ENCODE peak calls at places on chromosome 5, in nine cellular contexts. One of them, this sample, is unnamed.

GRCh38 chr5:152689275-152689711 is 284.2 kb upstream of the NMUR2 start:
- DNase-seq in thoracic aorta: no peak
- DNase-seq in cardiac fibroblast: no peak
- DNase-seq in brain microvascular endothelial cell: no peak
- DNase-seq in adrenal gland: no peak
- DNase-seq in hepatocyte: no peak
- DNase-seq in fibroblast of mammary gland: no peak
- DNase-seq in IMR-90: no peak
- DNase-seq in colonic mucosa: no peak
- DNase-seq in this sample: no peak

GRCh38 chr5:83145882-83146331 is 68.6 kb downstream of the XRCC4 start:
- DNase-seq in colonic mucosa: no peak
- DNase-seq in thoracic aorta: no peak
- DNase-seq in fibroblast of mammary gland: peak
- DNase-seq in IMR-90: peak
- DNase-seq in adrenal gland: no peak
- DNase-seq in brain microvascular endothelial cell: no peak
- DNase-seq in hepatocyte: no peak
- DNase-seq in cardiac fibroblast: no peak
- DNase-seq in this sample: peak

GRCh38 chr5:79853676-79854418 is 137.2 kb downstream of the MTX3 start:
- DNase-seq in hepatocyte: no peak
- DNase-seq in cardiac fibroblast: no peak
- DNase-seq in brain microvascular endothelial cell: no peak
- DNase-seq in adrenal gland: no peak
- DNase-seq in thoracic aorta: no peak
- DNase-seq in colonic mucosa: no peak
- DNase-seq in fibroblast of mammary gland: peak
- DNase-seq in IMR-90: peak
- DNase-seq in this sample: no peak

GRCh38 chr5:82348749-82349148 is 70.6 kb upstream of the RPS23 start:
- DNase-seq in hepatocyte: no peak
- DNase-seq in colonic mucosa: no peak
- DNase-seq in cardiac fibroblast: peak
- DNase-seq in thoracic aorta: no peak
- DNase-seq in fibroblast of mammary gland: peak
- DNase-seq in adrenal gland: no peak
- DNase-seq in brain microvascular endothelial cell: no peak
- DNase-seq in IMR-90: no peak
- DNase-seq in this sample: no peak

GRCh38 chr5:78903936-78904335 is 81.2 kb downstream of the ARSB start:
- DNase-seq in cardiac fibroblast: peak
- DNase-seq in brain microvascular endothelial cell: no peak
- DNase-seq in fibroblast of mammary gland: peak
- DNase-seq in hepatocyte: no peak
- DNase-seq in adrenal gland: no peak
- DNase-seq in thoracic aorta: no peak
- DNase-seq in colonic mucosa: no peak
- DNase-seq in IMR-90: peak
- DNase-seq in this sample: no peak

GRCh38 chr5:54889826-54890225 is 95.6 kb downstream of the ESM1 start:
- DNase-seq in fibroblast of mammary gland: peak
- DNase-seq in thoracic aorta: no peak
- DNase-seq in IMR-90: peak
- DNase-seq in brain microvascular endothelial cell: peak
- DNase-seq in colonic mucosa: no peak
- DNase-seq in cardiac fibroblast: peak
- DNase-seq in adrenal gland: no peak
- DNase-seq in hepatocyte: no peak
- DNase-seq in this sample: peak

GRCh38 chr5:78586251-78586650 is 62.3 kb downstream of the LHFPL2 start:
- DNase-seq in thoracic aorta: no peak
- DNase-seq in colonic mucosa: no peak
- DNase-seq in fibroblast of mammary gland: peak
- DNase-seq in IMR-90: peak
- DNase-seq in brain microvascular endothelial cell: peak
- DNase-seq in hepatocyte: peak
- DNase-seq in adrenal gland: no peak
- DNase-seq in cardiac fibroblast: peak
- DNase-seq in this sample: peak

GRCh38 chr5:79284852-79285251 is 48.9 kb downstream of the JMY start:
- DNase-seq in colonic mucosa: no peak
- DNase-seq in thoracic aorta: no peak
- DNase-seq in adrenal gland: no peak
- DNase-seq in brain microvascular endothelial cell: no peak
- DNase-seq in hepatocyte: no peak
- DNase-seq in IMR-90: peak
- DNase-seq in cardiac fibroblast: peak
- DNase-seq in fibroblast of mammary gland: peak
- DNase-seq in this sample: peak

GRCh38 chr5:112878760-112879159 is 17.7 kb downstream of the SRP19 start:
- DNase-seq in cardiac fibroblast: peak
- DNase-seq in thoracic aorta: no peak
- DNase-seq in hepatocyte: peak
- DNase-seq in adrenal gland: no peak
- DNase-seq in colonic mucosa: no peak
- DNase-seq in brain microvascular endothelial cell: no peak
- DNase-seq in IMR-90: peak
- DNase-seq in fibroblast of mammary gland: no peak
- DNase-seq in this sample: peak

GRCh38 chr5:159510282-159510681 is 180.0 kb upstream of the IL12B start:
- DNase-seq in IMR-90: peak
- DNase-seq in brain microvascular endothelial cell: peak
- DNase-seq in hepatocyte: peak
- DNase-seq in colonic mucosa: peak
- DNase-seq in thoracic aorta: no peak
- DNase-seq in cardiac fibroblast: no peak
- DNase-seq in fibroblast of mammary gland: peak
- DNase-seq in adrenal gland: no peak
- DNase-seq in this sample: peak

GRCh38 chr5:106241409-106241808 is 1429.3 kb downstream of the EFNA5 start:
- DNase-seq in IMR-90: no peak
- DNase-seq in brain microvascular endothelial cell: no peak
- DNase-seq in fibroblast of mammary gland: no peak
- DNase-seq in cardiac fibroblast: peak
- DNase-seq in colonic mucosa: no peak
- DNase-seq in hepatocyte: peak
- DNase-seq in adrenal gland: no peak
- DNase-seq in thoracic aorta: no peak
- DNase-seq in this sample: peak

GRCh38 chr5:44952376-44952775 is 143.6 kb downstream of the MRPS30 start:
- DNase-seq in hepatocyte: peak
- DNase-seq in colonic mucosa: no peak
- DNase-seq in IMR-90: peak
- DNase-seq in adrenal gland: no peak
- DNase-seq in thoracic aorta: no peak
- DNase-seq in cardiac fibroblast: peak
- DNase-seq in brain microvascular endothelial cell: peak
- DNase-seq in fibroblast of mammary gland: peak
- DNase-seq in this sample: peak

GRCh38 chr5:34040411-34040810 is 2.6 kb downstream of the C1QTNF3 start:
- DNase-seq in fibroblast of mammary gland: no peak
- DNase-seq in brain microvascular endothelial cell: no peak
- DNase-seq in adrenal gland: no peak
- DNase-seq in IMR-90: peak
- DNase-seq in hepatocyte: no peak
- DNase-seq in thoracic aorta: no peak
- DNase-seq in colonic mucosa: no peak
- DNase-seq in cardiac fibroblast: no peak
- DNase-seq in this sample: no peak

GRCh38 chr5:128782446-128782845 is 182.8 kb upstream of the SLC27A6 start:
- DNase-seq in IMR-90: peak
- DNase-seq in hepatocyte: no peak
- DNase-seq in fibroblast of mammary gland: peak
- DNase-seq in adrenal gland: peak
- DNase-seq in colonic mucosa: peak
- DNase-seq in thoracic aorta: peak
- DNase-seq in cardiac fibroblast: peak
- DNase-seq in brain microvascular endothelial cell: peak
- DNase-seq in this sample: peak

DNA sequence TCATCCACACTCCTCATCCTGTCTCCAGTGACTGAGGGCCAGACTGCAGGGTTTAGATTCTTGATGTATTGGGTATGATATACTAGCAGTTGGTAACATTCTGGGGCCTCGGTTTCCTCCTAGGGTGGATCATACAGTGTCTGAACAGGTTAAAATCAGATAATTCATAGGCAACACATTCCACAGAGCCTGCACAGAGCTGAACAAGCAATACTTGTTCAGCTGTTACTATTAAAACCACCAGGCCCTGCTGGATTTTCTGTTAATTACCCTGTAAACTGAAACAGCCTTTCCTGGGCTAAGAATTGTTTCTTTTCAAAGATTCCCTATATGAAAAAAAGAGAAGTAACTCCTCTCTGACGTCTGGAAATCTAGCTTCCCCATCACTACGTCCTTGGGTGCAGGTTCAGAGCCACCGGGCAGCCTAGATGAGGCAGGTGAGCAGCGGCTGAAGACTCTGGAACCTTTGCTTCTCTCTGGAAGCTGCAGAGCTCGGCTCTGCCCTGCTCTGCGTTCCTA is 1313.5 kb upstream of the WWC1 start:
- DNase-seq in brain microvascular endothelial cell: no peak
- DNase-seq in adrenal gland: no peak
- DNase-seq in colonic mucosa: no peak
- DNase-seq in fibroblast of mammary gland: no peak
- DNase-seq in thoracic aorta: no peak
- DNase-seq in hepatocyte: no peak
- DNase-seq in IMR-90: no peak
- DNase-seq in cardiac fibroblast: no peak
- DNase-seq in this sample: no peak
- H3K4me3 ChIP-seq in brain microvascular endothelial cell: peak
- H3K4me3 ChIP-seq in adrenal gland: no peak
- H3K4me3 ChIP-seq in colonic mucosa: peak
- H3K4me3 ChIP-seq in fibroblast of mammary gland: peak
- H3K4me3 ChIP-seq in thoracic aorta: peak
- H3K4me3 ChIP-seq in hepatocyte: peak
- H3K4me3 ChIP-seq in IMR-90: no peak
- H3K4me3 ChIP-seq in cardiac fibroblast: no peak
- H3K4me3 ChIP-seq in this sample: no peak

GRCh38 chr5:142918959-142919635 is 148.9 kb downstream of the ARHGAP26 start:
- DNase-seq in IMR-90: no peak
- DNase-seq in cardiac fibroblast: no peak
- DNase-seq in brain microvascular endothelial cell: no peak
- DNase-seq in hepatocyte: no peak
- DNase-seq in adrenal gland: no peak
- DNase-seq in thoracic aorta: no peak
- DNase-seq in fibroblast of mammary gland: no peak
- DNase-seq in colonic mucosa: no peak
- DNase-seq in this sample: no peak

GRCh38 chr5:142915038-142915437 is 144.9 kb downstream of the ARHGAP26 start:
- DNase-seq in hepatocyte: no peak
- DNase-seq in colonic mucosa: no peak
- DNase-seq in thoracic aorta: no peak
- DNase-seq in brain microvascular endothelial cell: no peak
- DNase-seq in IMR-90: no peak
- DNase-seq in fibroblast of mammary gland: no peak
- DNase-seq in cardiac fibroblast: no peak
- DNase-seq in adrenal gland: no peak
- DNase-seq in this sample: no peak

GRCh38 chr5:142911775-142912174 is 141.6 kb downstream of the ARHGAP26 start:
- DNase-seq in thoracic aorta: no peak
- DNase-seq in hepatocyte: no peak
- DNase-seq in IMR-90: no peak
- DNase-seq in colonic mucosa: no peak
- DNase-seq in adrenal gland: no peak
- DNase-seq in brain microvascular endothelial cell: no peak
- DNase-seq in cardiac fibroblast: no peak
- DNase-seq in fibroblast of mammary gland: no peak
- DNase-seq in this sample: no peak

GRCh38 chr5:142913728-142914338 is 143.7 kb downstream of the ARHGAP26 start:
- DNase-seq in thoracic aorta: no peak
- DNase-seq in cardiac fibroblast: no peak
- DNase-seq in adrenal gland: no peak
- DNase-seq in colonic mucosa: no peak
- DNase-seq in hepatocyte: no peak
- DNase-seq in IMR-90: no peak
- DNase-seq in brain microvascular endothelial cell: no peak
- DNase-seq in fibroblast of mammary gland: no peak
- DNase-seq in this sample: no peak

GRCh38 chr5:142915840-142916424 is 145.8 kb downstream of the ARHGAP26 start:
- DNase-seq in hepatocyte: peak
- DNase-seq in IMR-90: peak
- DNase-seq in brain microvascular endothelial cell: no peak
- DNase-seq in cardiac fibroblast: peak
- DNase-seq in thoracic aorta: no peak
- DNase-seq in fibroblast of mammary gland: peak
- DNase-seq in adrenal gland: no peak
- DNase-seq in colonic mucosa: peak
- DNase-seq in this sample: peak
- TF ChIP-seq CTCF in hepatocyte: peak
- TF ChIP-seq CTCF in IMR-90: peak
- TF ChIP-seq CTCF in brain microvascular endothelial cell: peak
- TF ChIP-seq CTCF in cardiac fibroblast: peak
- TF ChIP-seq CTCF in thoracic aorta: no peak
- TF ChIP-seq CTCF in fibroblast of mammary gland: peak
- TF ChIP-seq CTCF in adrenal gland: peak
- TF ChIP-seq CTCF in colonic mucosa: peak
- TF ChIP-seq CTCF in this sample: peak

DNA sequence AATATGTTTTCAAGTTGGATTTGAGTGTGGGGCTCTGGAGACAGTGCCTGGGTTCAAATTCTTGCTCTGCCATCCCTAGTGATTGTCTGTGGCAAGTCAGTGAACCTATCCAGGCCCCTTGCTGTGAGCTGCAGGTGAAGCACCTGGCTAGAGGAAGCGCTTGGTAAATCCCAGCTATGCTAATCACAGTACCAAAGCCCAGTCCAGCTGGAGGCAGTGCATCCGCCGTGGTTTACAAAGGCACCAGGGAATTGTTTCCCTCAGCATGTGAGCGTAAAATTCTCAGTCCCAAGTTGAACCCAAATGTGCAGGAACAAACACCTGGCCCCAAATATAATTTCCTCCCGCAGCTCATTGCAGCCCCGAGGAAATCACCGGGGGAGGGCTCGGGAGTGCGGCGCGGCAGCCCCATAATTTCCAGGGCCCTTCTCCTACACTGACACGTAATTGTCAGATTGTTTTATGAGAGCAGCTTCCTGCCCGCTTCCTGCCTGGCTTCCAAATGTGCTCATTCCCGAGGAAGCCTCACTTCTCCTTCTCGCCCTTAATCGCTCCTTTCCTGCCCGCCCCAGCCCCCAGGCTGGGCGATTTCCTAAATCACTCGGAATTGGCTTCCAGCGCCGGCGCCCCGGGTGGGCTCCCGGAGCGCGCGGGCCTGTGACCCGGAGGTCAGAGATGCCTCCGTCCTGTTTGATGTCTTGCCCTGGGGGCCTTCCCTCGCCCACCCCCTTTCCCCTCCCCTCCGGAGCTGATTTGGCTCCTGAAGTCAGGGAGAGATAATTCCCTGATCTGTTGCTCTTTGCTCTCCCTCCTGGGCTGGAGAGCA is 134.4 kb downstream of the FGF1 start:
- DNase-seq in adrenal gland: no peak
- DNase-seq in brain microvascular endothelial cell: no peak
- DNase-seq in thoracic aorta: no peak
- DNase-seq in hepatocyte: peak
- DNase-seq in colonic mucosa: no peak
- DNase-seq in cardiac fibroblast: peak
- DNase-seq in fibroblast of mammary gland: peak
- DNase-seq in IMR-90: peak
- DNase-seq in this sample: peak
- H3K4me3 ChIP-seq in adrenal gland: no peak
- H3K4me3 ChIP-seq in brain microvascular endothelial cell: peak
- H3K4me3 ChIP-seq in thoracic aorta: peak
- H3K4me3 ChIP-seq in hepatocyte: no peak
- H3K4me3 ChIP-seq in colonic mucosa: no peak
- H3K4me3 ChIP-seq in cardiac fibroblast: peak
- H3K4me3 ChIP-seq in fibroblast of mammary gland: peak
- H3K4me3 ChIP-seq in IMR-90: no peak
- H3K4me3 ChIP-seq in this sample: peak

GRCh38 chr5:7592910-7593309 is 197.0 kb downstream of the ADCY2 start:
- DNase-seq in IMR-90: no peak
- DNase-seq in cardiac fibroblast: no peak
- DNase-seq in brain microvascular endothelial cell: no peak
- DNase-seq in hepatocyte: peak
- DNase-seq in thoracic aorta: no peak
- DNase-seq in colonic mucosa: no peak
- DNase-seq in fibroblast of mammary gland: no peak
- DNase-seq in adrenal gland: no peak
- DNase-seq in this sample: no peak
- TF ChIP-seq CTCF in IMR-90: no peak
- TF ChIP-seq CTCF in cardiac fibroblast: no peak
- TF ChIP-seq CTCF in brain microvascular endothelial cell: no peak
- TF ChIP-seq CTCF in hepatocyte: peak
- TF ChIP-seq CTCF in thoracic aorta: no peak
- TF ChIP-seq CTCF in colonic mucosa: no peak
- TF ChIP-seq CTCF in fibroblast of mammary gland: peak
- TF ChIP-seq CTCF in adrenal gland: no peak
- TF ChIP-seq CTCF in this sample: no peak